ENCODE peak calls at places on chromosomes 1 and 21, in six cellular contexts. B is BE2C, S is AG04450, V is foreskin keratinocyte, Q is GM12864, I is brain microvascular endothelial cell. E is an unnamed sample.

GRCh38 chr1:83102630-83103071 is 896.3 kb downstream of the TTLL7 start:
- DNase-seq in B (no peak), S (no peak), V (no peak), Q (no peak), I (peak; percentile 24), E (no peak)

GRCh38 chr1:179743679-179744400 is 749 bp downstream of the FAM163A start:
- DNase-seq in B (peak; percentile 40), S (no peak), V (no peak), Q (no peak), I (no peak), E (peak; percentile 30)

GRCh38 chr1:59686574-59686973 is 128.2 kb upstream of the HOOK1 start:
- DNase-seq in B (no peak), S (no peak), V (no peak), Q (no peak), I (no peak), E (no peak)

GRCh38 chr1:113978863-113979702 is at the start of gene OLFML3:
- DNase-seq in B (peak; percentile 85), S (peak; percentile 91), V (peak; percentile 90), Q (peak; percentile 40), I (peak; percentile 93), E (peak; percentile 66)

GRCh38 chr1:112637257-112638108 is 17.9 kb downstream of the CAPZA1 start:
- DNase-seq in B (no peak), S (no peak), V (peak; percentile 81), Q (no peak), I (peak; percentile 11), E (no peak)

GRCh38 chr1:154735801-154736163 is 127.8 kb upstream of the ADAR start:
- DNase-seq in B (no peak), S (no peak), V (no peak), Q (no peak), I (no peak), E (no peak)

GRCh38 chr1:11842154-11843041 is 5.2 kb downstream of the NPPA start:
- DNase-seq in B (peak; percentile 82), S (no peak), V (no peak), Q (no peak), I (peak; percentile 53), E (peak; percentile 63)

GRCh38 chr1:65527211-65527610 is 106.7 kb downstream of the LEPR start:
- DNase-seq in B (no peak), S (no peak), V (no peak), Q (no peak), I (no peak), E (no peak)

GRCh38 chr1:40774266-40774998 is 9.2 kb upstream of the KCNQ4 start:
- DNase-seq in B (peak; percentile 68), S (no peak), V (peak; percentile 49), Q (no peak), I (no peak), E (peak; percentile 72)

GRCh38 chr21:35699360-35699759 is 361.0 kb downstream of the SETD4 start:
- DNase-seq in B (no peak), S (no peak), V (no peak), Q (no peak), I (no peak), E (no peak)

GRCh38 chr21:35697321-35697808 is 363.0 kb downstream of the SETD4 start:
- DNase-seq in B (no peak), S (no peak), V (peak; percentile 9), Q (no peak), I (peak; percentile 63), E (no peak)

GRCh38 chr21:35696644-35697043 is 363.7 kb downstream of the SETD4 start:
- DNase-seq in B (no peak), S (no peak), V (no peak), Q (no peak), I (no peak), E (no peak)
- TF ChIP-seq CTCF in B (no peak), S (peak; percentile 18), V (no peak), Q (peak; percentile 4), I (peak; percentile 38), E (no peak)

GRCh38 chr1:152823291-152823690 is 4.0 kb upstream of the LCE1A start:
- DNase-seq in B (no peak), S (no peak), V (no peak), Q (no peak), I (no peak), E (no peak)
- TF ChIP-seq CTCF in B (no peak), S (no peak), V (no peak), Q (peak; percentile 29), I (no peak), E (no peak)

GRCh38 chr1:50968884-50969610 is 998 bp upstream of the CDKN2C start:
- DNase-seq in B (peak; percentile 35), S (no peak), V (peak; percentile 34), Q (no peak), I (peak; percentile 11), E (peak; percentile 65)

GRCh38 chr1:50970508-50970885 is 452 bp downstream of the CDKN2C start:
- DNase-seq in B (no peak), S (no peak), V (no peak), Q (no peak), I (no peak), E (no peak)

GRCh38 chr1:50967416-50968020 is 2.5 kb upstream of the CDKN2C start:
- DNase-seq in B (no peak), S (no peak), V (no peak), Q (no peak), I (no peak), E (peak; percentile 33)

GRCh38 chr1:50969611-50970507 is at the start of gene CDKN2C:
- DNase-seq in B (peak; percentile 76), S (peak; percentile 50), V (peak; percentile 71), Q (peak; percentile 56), I (peak; percentile 70), E (peak; percentile 53)

DNA sequence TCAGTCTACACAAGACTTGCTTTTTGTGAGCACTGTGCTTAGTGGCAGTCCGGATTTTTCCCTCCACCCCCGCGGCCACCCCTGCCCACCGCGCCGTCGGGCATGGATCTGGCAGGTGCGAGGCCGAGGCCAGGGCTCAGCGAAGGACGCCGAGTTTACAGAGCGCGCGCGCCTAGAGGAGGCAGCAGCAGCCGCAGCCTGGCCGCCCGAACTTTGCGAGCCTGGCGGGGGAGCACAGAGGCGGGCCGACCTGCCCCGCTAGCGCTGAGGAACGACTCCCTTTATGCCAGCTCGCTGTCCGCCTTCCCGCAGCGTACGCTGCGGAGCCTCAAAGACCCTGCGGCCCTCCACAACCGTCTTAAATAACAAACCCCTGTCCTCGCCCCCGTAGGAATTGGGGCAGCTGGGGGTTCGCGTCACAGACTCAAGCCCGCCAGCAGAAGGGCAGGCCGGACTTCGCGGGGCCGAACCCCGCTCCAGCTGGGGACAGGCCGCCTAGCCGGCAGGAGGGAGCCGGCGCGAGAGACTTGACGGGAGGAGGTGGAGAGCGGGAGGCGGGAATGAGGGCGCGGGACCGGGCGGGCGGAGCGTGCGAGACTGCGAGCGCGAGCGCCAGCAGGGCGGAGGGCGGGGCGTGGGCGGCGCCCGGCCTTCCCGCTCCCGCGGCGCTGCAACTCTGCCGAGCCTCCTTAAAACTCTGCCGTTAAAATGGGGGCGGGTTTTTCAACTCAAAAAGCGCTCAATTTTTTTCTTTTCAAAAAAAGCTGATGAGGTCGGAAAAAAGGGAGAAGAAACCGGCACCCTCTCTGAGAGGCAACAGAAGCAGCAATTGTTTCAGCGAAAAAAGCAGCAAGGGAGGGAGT is 1.8 kb upstream of the CDKN2C start:
- DNase-seq in B (peak; percentile 89), S (peak; percentile 76), V (peak; percentile 72), Q (peak; percentile 67), I (peak; percentile 77), E (peak; percentile 90)
- TF ChIP-seq CTCF in B (peak; percentile 7), S (peak; percentile 45), V (peak; percentile 59), Q (peak; percentile 23), I (peak; percentile 41), E (peak; percentile 64)

GRCh38 chr1:36224537-36225297 is 474 bp downstream of the THRAP3 start:
- DNase-seq in B (peak; percentile 72), S (peak; percentile 48), V (peak; percentile 90), Q (no peak), I (peak; percentile 88), E (peak; percentile 86)
- TF ChIP-seq CTCF in B (peak; percentile 28), S (peak; percentile 53), V (peak; percentile 68), Q (peak; percentile 24), I (peak; percentile 60), E (no peak)

GRCh38 chr1:19495000-19495656 is 9.8 kb upstream of the CAPZB start:
- DNase-seq in B (no peak), S (no peak), V (no peak), Q (no peak), I (no peak), E (no peak)

GRCh38 chr1:19496529-19496877 is 11.2 kb upstream of the CAPZB start:
- DNase-seq in B (no peak), S (no peak), V (no peak), Q (no peak), I (no peak), E (no peak)

GRCh38 chr1:19493547-19493946 is 8.2 kb upstream of the CAPZB start:
- DNase-seq in B (no peak), S (no peak), V (no peak), Q (no peak), I (no peak), E (no peak)

DNA sequence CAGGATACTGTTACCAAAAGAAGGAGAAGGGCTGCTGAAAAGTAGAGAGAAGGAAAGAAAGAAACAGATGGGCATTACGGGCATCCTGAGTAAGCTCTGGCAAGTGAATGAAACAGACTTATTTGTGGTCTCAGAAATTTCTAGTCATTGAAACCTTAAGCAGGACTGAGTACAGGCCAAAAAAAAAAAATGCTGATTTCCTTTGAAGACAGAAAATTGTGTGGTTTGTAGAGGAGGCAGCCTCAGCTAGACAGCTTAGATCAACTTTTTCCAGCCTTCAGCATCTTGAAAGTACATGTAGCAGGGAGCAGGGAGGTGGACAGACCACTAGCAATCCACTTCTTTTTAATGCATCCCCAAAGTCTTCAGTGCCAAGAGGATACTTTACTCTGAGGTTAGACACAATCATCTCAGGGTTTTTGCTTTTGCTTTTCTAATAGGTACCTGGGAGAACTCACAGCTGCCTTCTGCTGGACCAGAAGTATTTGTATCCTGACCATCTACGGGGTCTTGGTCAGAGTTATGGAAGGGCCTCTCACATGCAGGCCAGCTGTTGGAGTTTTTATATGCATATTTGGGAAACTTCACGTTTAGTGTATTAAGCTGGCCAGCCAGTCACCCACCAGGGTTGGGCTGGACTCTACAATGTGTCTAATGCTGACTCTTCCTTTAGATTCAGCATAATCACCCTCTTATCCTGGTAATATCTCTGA is 10.6 kb upstream of the CAPZB start:
- DNase-seq in B (no peak), S (peak; percentile 54), V (no peak), Q (no peak), I (peak; percentile 13), E (no peak)
- TF ChIP-seq CTCF in B (no peak), S (peak; percentile 23), V (no peak), Q (no peak), I (no peak), E (no peak)

DNA sequence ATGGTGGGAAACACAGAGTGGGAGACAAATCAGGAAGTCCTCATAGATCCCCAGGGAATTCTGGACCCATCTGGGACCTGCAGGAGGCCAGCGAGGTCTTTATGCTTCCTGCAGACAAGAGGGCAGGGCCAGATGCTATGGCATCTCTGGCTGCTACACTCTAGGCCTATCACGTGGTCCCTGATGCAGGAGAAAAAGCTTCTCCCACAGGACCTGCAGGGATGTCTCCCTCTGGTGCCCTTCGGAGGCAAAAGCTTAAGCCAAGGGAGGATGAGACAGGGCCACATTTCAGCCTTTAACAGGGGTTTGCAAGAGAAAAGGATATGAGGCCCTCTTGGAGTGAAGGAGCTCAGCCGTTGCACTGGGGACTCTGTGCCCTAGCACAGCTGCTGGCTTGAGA is 243.0 kb downstream of the C1orf94 start:
- DNase-seq in B (no peak), S (no peak), V (no peak), Q (no peak), I (no peak), E (no peak)
- TF ChIP-seq CTCF in B (no peak), S (peak; percentile 41), V (peak; percentile 37), Q (no peak), I (no peak), E (no peak)

E was measured in GM13976.